ENCODE peak calls at places on chromosomes 1 and 21, in eight cellular contexts. R is mucosa of descending colon, P is endothelial cell, K is lower leg skin, B is IMR-90, C is lung, A is left lung, N is cardiac muscle cell. L is an unnamed sample.
A peak's percentile ranks its signal among the peaks of the same experiment; 100 is the strongest.

GRCh38 chr1:116508090-116508983 is 62.5 kb downstream of the CD58 start:
- DNase-seq in R (no peak), K (no peak), C (no peak), A (no peak), N (no peak), B (no peak), P (no peak), L (no peak)

GRCh38 chr1:5980314-5981008 is 11.8 kb downstream of the NPHP4 start:
- DNase-seq in P (peak; percentile 69), C (no peak), B (peak; percentile 34), N (peak; percentile 88), K (no peak), R (no peak), A (peak; percentile 76), L (peak; percentile 70)

GRCh38 chr1:19436716-19437476 is 48.4 kb downstream of the CAPZB start:
- DNase-seq in N (peak; percentile 83), A (no peak), P (no peak), R (peak; percentile 76), B (no peak), C (peak; percentile 71), K (peak; percentile 87), L (no peak)

GRCh38 chr1:181189691-181190361 is 101.3 kb downstream of the IER5 start:
- DNase-seq in R (peak; percentile 81), P (peak; percentile 93), N (peak; percentile 69), B (peak; percentile 29), K (peak; percentile 24), C (peak; percentile 47), A (peak; percentile 93), L (peak; percentile 88)

GRCh38 chr1:30968220-30968971 is 59.8 kb upstream of the SDC3 start:
- DNase-seq in N (no peak), K (no peak), C (no peak), R (no peak), P (no peak), B (no peak), A (no peak), L (no peak)

GRCh38 chr1:50861742-50862141 is 98.3 kb downstream of the FAF1 start:
- DNase-seq in N (no peak), K (no peak), C (no peak), B (no peak), A (no peak), R (no peak), P (no peak), L (no peak)

GRCh38 chr21:18387994-18388393 is 15.6 kb downstream of the TMPRSS15 start:
- DNase-seq in N (no peak), R (no peak), B (no peak), A (no peak), P (no peak), C (no peak), K (no peak), L (no peak)

GRCh38 chr1:232029297-232029696 is 402.7 kb downstream of the DISC1 start:
- DNase-seq in P (no peak), B (no peak), N (peak; percentile 27), C (no peak), A (no peak), R (no peak), K (no peak), L (no peak)

GRCh38 chr1:68143633-68144032 is 88.7 kb downstream of the WLS start:
- DNase-seq in N (no peak), A (no peak), R (no peak), C (no peak), P (no peak), K (no peak), B (no peak), L (no peak)

GRCh38 chr1:7389201-7389785 is 381.8 kb upstream of the VAMP3 start:
- DNase-seq in B (peak; percentile 38), P (no peak), R (no peak), K (peak; percentile 12), A (no peak), N (peak; percentile 11), C (no peak), L (no peak)

GRCh38 chr1:205505076-205505729 is 734 bp downstream of the CDK18 start:
- DNase-seq in R (peak; percentile 65), P (no peak), B (no peak), N (no peak), C (no peak), A (no peak), K (no peak), L (peak; percentile 40)

GRCh38 chr1:205293350-205294074 is 28.0 kb downstream of the NUAK2 start:
- DNase-seq in C (no peak), K (no peak), N (no peak), A (no peak), R (no peak), P (no peak), B (no peak), L (no peak)

GRCh38 chr1:18360251-18360650 is 120.5 kb upstream of the KLHDC7A start:
- DNase-seq in B (no peak), R (no peak), K (no peak), C (no peak), P (no peak), N (no peak), A (no peak), L (no peak)

GRCh38 chr1:194931166-194931565 is 1677.1 kb downstream of the KCNT2 start:
- DNase-seq in A (no peak), P (no peak), N (no peak), R (no peak), C (no peak), B (peak; percentile 3), K (no peak), L (no peak)

GRCh38 chr1:205979301-205979700 is 23.9 kb downstream of the RAB7B start:
- DNase-seq in K (no peak), A (no peak), C (no peak), N (no peak), B (no peak), P (no peak), R (no peak), L (no peak)

GRCh38 chr1:244151558-244151957 is 100.5 kb downstream of the ZBTB18 start:
- DNase-seq in P (no peak), A (no peak), N (no peak), C (no peak), B (no peak), K (no peak), R (no peak), L (no peak)

GRCh38 chr21:17848228-17848627 is 29.1 kb upstream of the C21orf91 start:
- DNase-seq in R (peak; percentile 25), C (no peak), N (peak; percentile 88), K (peak; percentile 48), P (no peak), B (peak; percentile 97), A (no peak), L (no peak)

GRCh38 chr1:199243423-199244061 is 604.7 kb downstream of the PTPRC start:
- DNase-seq in K (no peak), C (peak; percentile 54), N (peak; percentile 58), R (peak; percentile 58), B (peak; percentile 43), A (peak; percentile 83), P (peak; percentile 68), L (peak; percentile 59)

GRCh38 chr1:27074175-27074780 is 61.6 kb upstream of the TENT5B start:
- DNase-seq in C (no peak), A (no peak), N (no peak), B (peak; percentile 12), R (no peak), P (no peak), K (no peak), L (no peak)

GRCh38 chr1:33470495-33471012 is 1.9 kb upstream of the ZSCAN20 start:
- DNase-seq in C (peak; percentile 59), P (peak; percentile 64), N (peak; percentile 89), A (no peak), B (peak; percentile 88), R (peak; percentile 76), K (peak; percentile 81), L (peak; percentile 70)

GRCh38 chr1:101235696-101236545 is 898 bp upstream of the S1PR1 start:
- DNase-seq in K (peak; percentile 34), R (peak; percentile 40), N (peak; percentile 53), P (peak; percentile 59), A (peak; percentile 87), C (peak; percentile 35), B (peak; percentile 37), L (peak; percentile 71)

GRCh38 chr1:187042538-187042937 is 213.8 kb downstream of the PLA2G4A start:
- DNase-seq in R (no peak), N (no peak), P (no peak), A (no peak), B (no peak), K (no peak), C (no peak), L (no peak)

GRCh38 chr1:40034869-40035268 is 5.7 kb upstream of the CAP1 start:
- DNase-seq in P (no peak), B (no peak), A (no peak), R (no peak), N (no peak), K (no peak), C (no peak), L (no peak)

GRCh38 chr1:47703981-47704596 is 266.2 kb downstream of the FOXD2 start:
- DNase-seq in A (no peak), K (no peak), C (no peak), B (peak; percentile 30), P (no peak), N (no peak), R (no peak), L (no peak)
- TF ChIP-seq CTCF in A (no peak), K (no peak), C (no peak), B (peak; percentile 21), P (no peak), N (peak; percentile 26), R (no peak), L (no peak)

DNA sequence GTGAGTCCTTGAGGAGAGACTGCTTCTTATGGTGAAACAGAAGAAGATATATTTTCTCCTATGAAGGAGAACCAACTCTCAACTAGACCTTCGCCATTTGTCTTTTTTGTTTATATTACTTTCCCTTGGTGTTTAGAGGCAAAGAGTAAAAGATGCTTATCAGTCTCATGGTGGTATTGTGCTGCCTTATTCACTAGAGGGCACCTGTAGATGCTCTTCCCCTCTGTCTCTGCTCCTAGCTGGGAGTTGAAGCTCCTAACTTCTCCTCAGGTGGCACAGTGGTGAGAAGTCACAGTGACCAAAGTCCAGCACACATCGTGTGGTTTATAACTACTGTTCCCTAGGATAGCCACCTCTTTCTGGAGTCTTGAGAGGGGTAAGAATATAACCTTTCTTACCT is 1359.6 kb downstream of the PLA2G4A start:
- DNase-seq in P (no peak), B (no peak), N (no peak), A (no peak), C (no peak), K (no peak), R (no peak), L (no peak)
- TF ChIP-seq CTCF in P (no peak), B (no peak), N (no peak), A (no peak), C (no peak), K (no peak), R (no peak), L (no peak)

DNA sequence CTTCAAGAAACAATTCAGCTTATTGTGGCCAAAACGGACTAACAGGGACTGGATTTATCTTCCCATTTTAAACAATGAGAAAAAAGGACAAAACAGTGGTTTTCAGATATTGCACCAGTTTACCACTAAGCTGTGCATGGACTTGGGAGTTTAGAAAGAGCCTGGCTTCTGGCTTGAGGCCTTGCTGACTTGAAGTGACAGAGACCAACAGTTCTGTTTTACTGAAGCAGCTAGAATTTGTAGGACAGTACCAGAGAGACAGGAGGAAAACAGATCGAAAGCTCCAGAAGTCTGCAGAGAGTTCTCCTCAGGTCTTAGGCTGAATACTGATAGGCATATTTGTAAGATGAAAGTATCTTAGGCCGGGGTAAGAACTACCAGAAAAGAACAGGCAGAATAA is 20.5 kb downstream of the FCRL4 start:
- DNase-seq in C (no peak), R (no peak), P (no peak), B (no peak), N (no peak), K (no peak), A (no peak), L (no peak)
- TF ChIP-seq CTCF in C (no peak), R (no peak), P (no peak), B (no peak), N (no peak), K (no peak), A (no peak), L (no peak)

GRCh38 chr1:212814989-212815388 is 23.3 kb downstream of the TATDN3 start:
- DNase-seq in R (no peak), N (peak; percentile 21), K (no peak), P (no peak), C (no peak), A (no peak), B (no peak), L (no peak)
- TF ChIP-seq CTCF in R (no peak), N (no peak), K (no peak), P (no peak), C (no peak), A (peak; percentile 13), B (peak; percentile 30), L (peak; percentile 31)

L was measured in nephron progenitor cell.